ENCODE peak calls at places on chromosome 5, in four cellular contexts. One of them, this sample, is unnamed.

GRCh38 chr5:10364186-10364689 is 10.7 kb downstream of the MARCHF6 start:
- DNase-seq in foreskin fibroblast: no peak
- DNase-seq in CD8-positive, alpha-beta memory T cell: no peak
- DNase-seq in hepatocyte: no peak
- DNase-seq in this sample: no peak

GRCh38 chr5:155103164-155103563 is 89.6 kb downstream of the KIF4B start:
- DNase-seq in foreskin fibroblast: peak; percentile 33
- DNase-seq in CD8-positive, alpha-beta memory T cell: no peak
- DNase-seq in hepatocyte: no peak
- DNase-seq in this sample: no peak

GRCh38 chr5:72599519-72600400 is 92.5 kb upstream of the ZNF366 start:
- DNase-seq in foreskin fibroblast: peak; percentile 78
- DNase-seq in CD8-positive, alpha-beta memory T cell: no peak
- DNase-seq in hepatocyte: no peak
- DNase-seq in this sample: no peak

GRCh38 chr5:72451771-72452505 is 55.3 kb downstream of the ZNF366 start:
- DNase-seq in foreskin fibroblast: peak; percentile 93
- DNase-seq in CD8-positive, alpha-beta memory T cell: no peak
- DNase-seq in hepatocyte: peak; percentile 53
- DNase-seq in this sample: peak; percentile 79

GRCh38 chr5:133681896-133682295 is 69.6 kb upstream of the FSTL4 start:
- DNase-seq in foreskin fibroblast: no peak
- DNase-seq in CD8-positive, alpha-beta memory T cell: no peak
- DNase-seq in hepatocyte: no peak
- DNase-seq in this sample: no peak

GRCh38 chr5:123297198-123297831 is 125.9 kb downstream of the CEP120 start:
- DNase-seq in foreskin fibroblast: no peak
- DNase-seq in CD8-positive, alpha-beta memory T cell: no peak
- DNase-seq in hepatocyte: no peak
- DNase-seq in this sample: no peak

GRCh38 chr5:139668064-139668880 is 20.1 kb downstream of the CXXC5 start:
- DNase-seq in foreskin fibroblast: peak; percentile 66
- DNase-seq in CD8-positive, alpha-beta memory T cell: peak; percentile 73
- DNase-seq in hepatocyte: peak; percentile 35
- DNase-seq in this sample: no peak

GRCh38 chr5:115050860-115051259 is 118.8 kb downstream of the TRIM36 start:
- DNase-seq in foreskin fibroblast: peak; percentile 6
- DNase-seq in CD8-positive, alpha-beta memory T cell: no peak
- DNase-seq in hepatocyte: no peak
- DNase-seq in this sample: no peak

GRCh38 chr5:169201597-169201996 is 99.3 kb downstream of the SLIT3 start:
- DNase-seq in foreskin fibroblast: no peak
- DNase-seq in CD8-positive, alpha-beta memory T cell: no peak
- DNase-seq in hepatocyte: no peak
- DNase-seq in this sample: no peak

GRCh38 chr5:2659071-2659470 is 92.4 kb downstream of the IRX2 start:
- DNase-seq in foreskin fibroblast: no peak
- DNase-seq in CD8-positive, alpha-beta memory T cell: no peak
- DNase-seq in hepatocyte: no peak
- DNase-seq in this sample: no peak

GRCh38 chr5:171695804-171696203 is 89.8 kb upstream of the SMIM23 start:
- DNase-seq in foreskin fibroblast: no peak
- DNase-seq in CD8-positive, alpha-beta memory T cell: no peak
- DNase-seq in hepatocyte: no peak
- DNase-seq in this sample: no peak

GRCh38 chr5:54455413-54456157 is at the start of gene HSPB3:
- DNase-seq in foreskin fibroblast: peak; percentile 94
- DNase-seq in CD8-positive, alpha-beta memory T cell: no peak
- DNase-seq in hepatocyte: no peak
- DNase-seq in this sample: no peak

GRCh38 chr5:55991768-55992486 is 2.8 kb downstream of the IL6ST start:
- DNase-seq in foreskin fibroblast: no peak
- DNase-seq in CD8-positive, alpha-beta memory T cell: no peak
- DNase-seq in hepatocyte: no peak
- DNase-seq in this sample: no peak

GRCh38 chr5:109929371-109929770 is 239.6 kb downstream of the MAN2A1 start:
- DNase-seq in foreskin fibroblast: no peak
- DNase-seq in CD8-positive, alpha-beta memory T cell: no peak
- DNase-seq in hepatocyte: no peak
- DNase-seq in this sample: no peak
- H3K4me3 ChIP-seq in foreskin fibroblast: no peak overlapping the region
- H3K4me3 ChIP-seq in CD8-positive, alpha-beta memory T cell: no peak overlapping the region
- H3K4me3 ChIP-seq in hepatocyte: no peak overlapping the region
- H3K4me3 ChIP-seq in this sample: no peak overlapping the region

DNA sequence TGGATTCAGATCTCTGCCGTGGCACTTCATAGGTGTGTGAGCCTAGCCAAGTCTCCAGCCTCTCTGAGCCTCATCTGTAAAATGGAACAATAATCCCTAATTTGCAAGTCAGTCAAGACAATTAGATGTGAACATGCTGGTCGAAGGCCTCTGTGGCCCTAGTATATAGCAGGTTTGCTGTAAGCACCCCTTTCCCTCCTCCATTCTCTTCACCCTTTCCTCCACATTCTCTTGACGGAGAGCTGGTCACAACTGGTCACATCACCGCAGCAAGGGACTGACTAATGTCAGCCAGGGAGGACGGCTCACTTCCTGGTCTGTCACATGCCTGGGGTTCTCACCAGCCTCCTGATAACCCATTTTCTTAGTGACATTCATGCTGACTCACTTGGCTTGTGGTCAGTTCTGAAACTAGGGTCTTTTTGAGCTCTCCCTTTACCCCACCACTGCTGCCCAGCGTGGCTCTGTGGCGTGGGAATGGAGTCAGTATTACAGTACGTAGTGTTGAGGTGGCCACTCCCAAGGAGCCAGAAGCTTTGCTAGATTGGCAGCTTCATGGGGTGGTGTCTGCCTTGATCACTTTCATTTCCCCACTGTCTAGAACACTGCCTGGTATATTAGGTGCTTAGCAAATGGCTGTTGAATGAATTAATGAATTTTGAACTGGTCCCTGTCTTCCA is 47.8 kb downstream of the ERGIC1 start:
- DNase-seq in foreskin fibroblast: peak; percentile 67
- DNase-seq in CD8-positive, alpha-beta memory T cell: no peak
- DNase-seq in hepatocyte: no peak
- DNase-seq in this sample: no peak
- H3K4me3 ChIP-seq in foreskin fibroblast: no peak overlapping the region
- H3K4me3 ChIP-seq in CD8-positive, alpha-beta memory T cell: no peak overlapping the region
- H3K4me3 ChIP-seq in hepatocyte: no peak overlapping the region
- H3K4me3 ChIP-seq in this sample: no peak overlapping the region

GRCh38 chr5:50749873-50750272 is 83.4 kb downstream of the PARP8 start:
- DNase-seq in foreskin fibroblast: no peak
- DNase-seq in CD8-positive, alpha-beta memory T cell: no peak
- DNase-seq in hepatocyte: no peak
- DNase-seq in this sample: no peak

GRCh38 chr5:50751064-50751657 is 84.7 kb downstream of the PARP8 start:
- DNase-seq in foreskin fibroblast: peak; percentile 57
- DNase-seq in CD8-positive, alpha-beta memory T cell: peak; percentile 66
- DNase-seq in hepatocyte: peak; percentile 73
- DNase-seq in this sample: no peak

GRCh38 chr5:50749181-50749580 is 82.7 kb downstream of the PARP8 start:
- DNase-seq in foreskin fibroblast: no peak
- DNase-seq in CD8-positive, alpha-beta memory T cell: no peak
- DNase-seq in hepatocyte: no peak
- DNase-seq in this sample: no peak

DNA sequence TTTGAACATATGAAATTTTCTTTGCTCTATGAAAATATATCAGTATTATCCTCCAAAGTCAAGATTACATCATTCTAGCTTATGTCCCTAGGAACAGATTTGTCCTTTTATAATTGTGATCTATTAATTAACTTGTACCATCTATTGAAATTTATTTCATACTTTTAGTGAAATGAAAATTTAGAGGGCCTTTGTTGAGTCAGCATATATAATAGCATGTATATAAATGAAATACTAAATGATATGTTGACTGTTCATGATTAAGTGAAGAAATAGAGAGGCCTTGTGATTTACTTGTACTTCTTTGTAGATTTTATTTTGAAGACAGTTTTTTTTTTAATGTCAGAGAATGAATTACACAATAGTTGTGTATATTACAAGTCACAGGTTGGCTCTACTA is 86.4 kb downstream of the PARP8 start:
- DNase-seq in foreskin fibroblast: no peak
- DNase-seq in CD8-positive, alpha-beta memory T cell: no peak
- DNase-seq in hepatocyte: no peak
- DNase-seq in this sample: no peak
- H3K4me3 ChIP-seq in foreskin fibroblast: no peak overlapping the region
- H3K4me3 ChIP-seq in CD8-positive, alpha-beta memory T cell: no peak overlapping the region
- H3K4me3 ChIP-seq in hepatocyte: no peak overlapping the region
- H3K4me3 ChIP-seq in this sample: no peak overlapping the region

DNA sequence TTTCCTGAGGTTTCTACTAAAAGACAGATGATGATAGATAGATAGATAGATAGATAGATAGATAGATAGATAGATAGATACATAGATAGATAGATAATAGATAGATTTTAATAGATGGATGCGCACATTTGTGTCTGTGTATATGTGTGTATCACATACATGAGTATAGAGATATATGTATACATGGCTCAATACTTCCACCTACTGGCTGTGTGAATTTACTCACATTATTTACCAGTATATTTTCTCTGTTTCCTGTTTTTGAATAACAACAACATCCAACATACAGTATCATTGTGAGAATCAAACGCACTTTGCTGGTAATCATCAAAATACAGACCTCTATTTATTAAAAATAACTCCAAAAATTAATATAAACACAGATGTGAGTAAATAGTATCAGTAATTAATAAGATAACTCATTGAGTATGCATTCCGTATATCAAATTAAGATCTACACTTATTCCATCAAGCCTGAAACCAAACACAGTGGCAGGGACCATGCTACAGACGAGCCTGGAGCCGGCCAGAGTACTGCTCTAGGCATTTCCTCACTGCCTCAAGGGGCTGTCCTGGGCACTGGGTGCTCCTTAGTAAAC is 338.0 kb downstream of the SEMA5A start:
- DNase-seq in foreskin fibroblast: peak; percentile 75
- DNase-seq in CD8-positive, alpha-beta memory T cell: no peak
- DNase-seq in hepatocyte: peak; percentile 68
- DNase-seq in this sample: no peak
- H3K4me3 ChIP-seq in foreskin fibroblast: no peak overlapping the region
- H3K4me3 ChIP-seq in CD8-positive, alpha-beta memory T cell: no peak overlapping the region
- H3K4me3 ChIP-seq in hepatocyte: no peak overlapping the region
- H3K4me3 ChIP-seq in this sample: no peak overlapping the region

DNA sequence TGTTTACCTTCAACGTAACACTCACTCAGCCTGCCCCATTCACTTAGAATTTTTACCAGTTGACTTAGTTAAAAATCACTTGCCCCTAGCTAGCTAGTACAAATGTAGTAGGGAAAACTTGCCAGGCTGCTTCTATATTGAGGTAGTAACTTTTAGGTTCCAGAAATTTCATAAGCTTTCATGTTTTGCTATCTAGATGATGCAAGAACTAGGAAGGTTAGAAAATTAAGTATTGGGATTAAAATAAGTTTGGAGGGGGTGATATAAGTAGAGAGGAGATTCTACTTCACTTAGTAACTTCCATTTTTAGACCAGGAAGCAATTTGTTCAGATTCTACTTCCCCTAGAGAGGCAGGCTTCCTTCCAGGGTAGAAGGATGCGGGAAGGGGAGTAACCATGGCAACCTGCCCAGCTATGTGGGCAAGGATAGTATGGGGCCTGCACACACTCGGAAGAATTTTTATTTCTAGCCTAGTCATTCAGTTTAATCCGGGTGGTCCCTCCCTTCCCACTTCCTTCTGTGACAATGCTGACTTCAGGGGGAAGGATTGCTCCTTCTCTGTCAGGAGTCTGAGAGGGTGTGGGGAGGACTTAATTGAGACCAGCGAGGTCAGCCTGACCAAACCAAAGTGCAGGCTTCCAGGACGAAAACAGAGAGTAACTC is 4.2 kb downstream of the DAB2 start:
- DNase-seq in foreskin fibroblast: peak; percentile 95
- DNase-seq in CD8-positive, alpha-beta memory T cell: no peak
- DNase-seq in hepatocyte: peak; percentile 30
- DNase-seq in this sample: peak; percentile 79
- H3K4me3 ChIP-seq in foreskin fibroblast: peak overlapping the region; percentile 89
- H3K4me3 ChIP-seq in CD8-positive, alpha-beta memory T cell: no peak overlapping the region
- H3K4me3 ChIP-seq in hepatocyte: no peak overlapping the region
- H3K4me3 ChIP-seq in this sample: no peak overlapping the region

GRCh38 chr5:78449103-78449502 is 88.7 kb downstream of the SCAMP1 start:
- DNase-seq in foreskin fibroblast: no peak
- DNase-seq in CD8-positive, alpha-beta memory T cell: no peak
- DNase-seq in hepatocyte: no peak
- DNase-seq in this sample: no peak
- H3K4me3 ChIP-seq in foreskin fibroblast: no peak overlapping the region
- H3K4me3 ChIP-seq in CD8-positive, alpha-beta memory T cell: no peak overlapping the region
- H3K4me3 ChIP-seq in hepatocyte: no peak overlapping the region
- H3K4me3 ChIP-seq in this sample: no peak overlapping the region

DNA sequence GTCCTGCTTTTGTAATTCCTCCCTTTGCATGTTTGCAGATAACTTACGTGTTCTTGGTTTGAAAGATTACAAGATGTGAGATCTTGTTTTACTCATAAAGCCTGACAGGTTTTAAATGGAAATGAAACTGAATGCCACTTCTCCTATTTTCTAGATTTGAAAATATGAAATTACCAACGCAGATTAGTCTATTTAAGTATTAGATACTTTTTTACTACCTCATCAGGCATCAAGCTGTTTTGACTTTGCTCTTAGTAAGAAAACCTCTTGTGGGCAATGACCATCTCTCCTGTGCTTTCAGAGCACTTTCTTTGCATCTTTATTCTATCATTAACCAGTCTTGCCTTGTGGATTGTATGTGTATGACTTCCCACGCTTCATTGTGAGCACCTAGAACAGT is 3.5 kb downstream of the DMXL1 start:
- DNase-seq in foreskin fibroblast: no peak
- DNase-seq in CD8-positive, alpha-beta memory T cell: no peak
- DNase-seq in hepatocyte: no peak
- DNase-seq in this sample: no peak
- H3K4me3 ChIP-seq in foreskin fibroblast: no peak overlapping the region
- H3K4me3 ChIP-seq in CD8-positive, alpha-beta memory T cell: no peak overlapping the region
- H3K4me3 ChIP-seq in hepatocyte: no peak overlapping the region
- H3K4me3 ChIP-seq in this sample: no peak overlapping the region

DNA sequence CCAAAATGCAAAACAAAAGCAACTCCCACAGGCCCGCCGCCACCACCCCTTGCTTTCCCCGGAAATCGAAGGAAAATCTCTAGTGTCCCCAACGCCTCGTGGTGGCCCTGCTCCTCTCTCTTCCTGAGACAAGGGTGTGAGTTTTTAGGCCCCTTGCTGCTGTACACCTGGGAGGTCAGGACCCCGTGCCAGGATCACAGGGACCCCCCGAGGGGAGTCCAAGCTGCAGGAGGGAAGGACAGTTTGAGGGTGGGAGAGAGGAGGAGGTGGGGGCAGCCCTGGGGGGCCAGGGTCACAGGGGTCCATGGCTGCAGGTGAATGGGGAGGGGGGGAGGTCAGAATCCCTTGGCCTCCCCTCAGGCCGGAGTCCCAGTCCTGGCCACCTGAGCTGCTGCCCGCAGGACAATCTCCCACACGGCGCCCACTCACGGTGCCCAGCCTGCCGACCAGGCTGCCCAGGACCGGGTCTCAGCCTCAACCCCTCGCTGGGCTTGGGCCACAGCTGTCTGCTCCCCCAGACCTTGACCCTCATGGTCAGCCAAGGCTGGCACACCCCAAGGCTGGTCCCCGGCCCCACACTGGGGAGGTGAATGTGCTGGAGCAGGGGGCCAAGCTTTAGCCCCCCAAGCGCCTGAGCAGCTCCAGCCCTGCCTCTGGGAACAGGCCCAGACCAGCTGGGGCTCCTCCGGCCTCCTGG is 19.9 kb downstream of the TPPP start:
- DNase-seq in foreskin fibroblast: no peak
- DNase-seq in CD8-positive, alpha-beta memory T cell: peak; percentile 46
- DNase-seq in hepatocyte: no peak
- DNase-seq in this sample: no peak
- H3K4me3 ChIP-seq in foreskin fibroblast: no peak overlapping the region
- H3K4me3 ChIP-seq in CD8-positive, alpha-beta memory T cell: no peak overlapping the region
- H3K4me3 ChIP-seq in hepatocyte: no peak overlapping the region
- H3K4me3 ChIP-seq in this sample: no peak overlapping the region

This sample was measured in tibial nerve.